ENCODE peak calls at places on chromosomes 11 and 22, in eight cellular contexts. I, R, V, T, Z, D, W and N are unnamed samples.

GRCh38 chr11:36724742-36725387 is 126.8 kb upstream of the RAG2 start:
- DNase-seq in I (no peak), R (no peak), V (no peak), T (no peak), Z (no peak), D (no peak), W (no peak), N (no peak)

GRCh38 chr22:45090364-45090960 is 73.3 kb upstream of the NUP50 start:
- DNase-seq in I (peak), R (peak), V (no peak), T (peak), Z (no peak), D (no peak), W (no peak), N (no peak)

GRCh38 chr11:126589492-126589803 is 234.0 kb downstream of the ST3GAL4 start:
- DNase-seq in I (peak), R (no peak), V (no peak), T (no peak), Z (no peak), D (no peak), W (no peak), N (no peak)

GRCh38 chr22:20524004-20524481 is 16.6 kb downstream of the MED15 start:
- DNase-seq in I (peak), R (no peak), V (no peak), T (no peak), Z (no peak), D (no peak), W (no peak), N (peak)

GRCh38 chr11:125270711-125271110 is 106.2 kb downstream of the PKNOX2 start:
- DNase-seq in I (no peak), R (peak), V (no peak), T (no peak), Z (no peak), D (no peak), W (no peak), N (no peak)

GRCh38 chr22:18988958-18989357 is 52.9 kb upstream of the PRODH start:
- DNase-seq in I (no peak), R (no peak), V (no peak), T (no peak), Z (no peak), D (no peak), W (no peak), N (no peak)

GRCh38 chr11:47589504-47590025 is 3.1 kb downstream of the FAM180B start:
- DNase-seq in I (no peak), R (no peak), V (no peak), T (no peak), Z (no peak), D (no peak), W (no peak), N (no peak)

GRCh38 chr22:32413715-32414114 is 1.7 kb upstream of the RTCB start:
- DNase-seq in I (peak), R (peak), V (no peak), T (no peak), Z (no peak), D (no peak), W (no peak), N (no peak)

GRCh38 chr22:27381960-27382742 is 419.4 kb downstream of the MN1 start:
- DNase-seq in I (no peak), R (no peak), V (no peak), T (peak), Z (no peak), D (no peak), W (no peak), N (no peak)

GRCh38 chr22:50180727-50181521 is 4.8 kb upstream of the TRABD start:
- DNase-seq in I (no peak), R (no peak), V (no peak), T (no peak), Z (no peak), D (no peak), W (no peak), N (no peak)

GRCh38 chr11:77064648-77065217 is 2.0 kb upstream of the CAPN5 start:
- DNase-seq in I (no peak), R (no peak), V (no peak), T (no peak), Z (no peak), D (no peak), W (no peak), N (no peak)

GRCh38 chr11:123308077-123308476 is 113.0 kb upstream of the CLMP start:
- DNase-seq in I (no peak), R (peak), V (no peak), T (no peak), Z (no peak), D (peak), W (no peak), N (no peak)

GRCh38 chr11:119189393-119189792 is 4.1 kb downstream of the NHERF4 start:
- DNase-seq in I (no peak), R (no peak), V (no peak), T (no peak), Z (no peak), D (no peak), W (no peak), N (no peak)

GRCh38 chr11:48020092-48020755 is 39.9 kb downstream of the PTPRJ start:
- DNase-seq in I (peak), R (no peak), V (peak), T (no peak), Z (no peak), D (no peak), W (no peak), N (no peak)

GRCh38 chr11:24622262-24622661 is 125.4 kb downstream of the LUZP2 start:
- DNase-seq in I (no peak), R (no peak), V (no peak), T (no peak), Z (no peak), D (no peak), W (no peak), N (no peak)

GRCh38 chr22:50697667-50698506 is 25.3 kb downstream of the SHANK3 start:
- DNase-seq in I (no peak), R (no peak), V (no peak), T (no peak), Z (no peak), D (no peak), W (peak), N (no peak)

GRCh38 chr22:40703174-40703573 is 23.9 kb downstream of the MCHR1 start:
- DNase-seq in I (no peak), R (no peak), V (no peak), T (no peak), Z (no peak), D (no peak), W (no peak), N (no peak)

GRCh38 chr11:86063536-86063935 is 5.3 kb downstream of the PICALM start:
- DNase-seq in I (peak), R (no peak), V (no peak), T (no peak), Z (no peak), D (no peak), W (no peak), N (no peak)

GRCh38 chr11:88508808-88509581 is 171.5 kb upstream of the CTSC start:
- DNase-seq in I (peak), R (peak), V (no peak), T (peak), Z (no peak), D (no peak), W (peak), N (no peak)

GRCh38 chr11:107661656-107662055 is 50.2 kb downstream of the SLN start:
- DNase-seq in I (no peak), R (no peak), V (no peak), T (no peak), Z (no peak), D (no peak), W (no peak), N (no peak)

GRCh38 chr11:60782393-60783140 is 2.6 kb upstream of the MS4A10 start:
- DNase-seq in I (no peak), R (no peak), V (no peak), T (no peak), Z (no peak), D (no peak), W (no peak), N (no peak)

GRCh38 chr11:124896071-124896750 is 1.5 kb downstream of the ROBO4 start:
- DNase-seq in I (no peak), R (no peak), V (no peak), T (no peak), Z (no peak), D (no peak), W (no peak), N (no peak)

GRCh38 chr11:120017582-120017981 is 120.3 kb downstream of the TRIM29 start:
- DNase-seq in I (no peak), R (no peak), V (no peak), T (no peak), Z (no peak), D (no peak), W (no peak), N (no peak)

GRCh38 chr11:76604652-76605241 is 65.8 kb downstream of the LRRC32 start:
- DNase-seq in I (no peak), R (peak), V (no peak), T (peak), Z (no peak), D (peak), W (peak), N (no peak)

GRCh38 chr22:44623771-44624510 is 78.1 kb upstream of the PRR5 start:
- DNase-seq in I (peak), R (peak), V (no peak), T (peak), Z (no peak), D (no peak), W (no peak), N (no peak)

GRCh38 chr22:37224757-37225420 is 12.6 kb upstream of the SSTR3 start:
- DNase-seq in I (no peak), R (no peak), V (no peak), T (no peak), Z (no peak), D (no peak), W (no peak), N (no peak)

GRCh38 chr11:62012451-62013265 is 45.2 kb upstream of the FTH1 start:
- DNase-seq in I (peak), R (peak), V (no peak), T (no peak), Z (no peak), D (no peak), W (no peak), N (no peak)

GRCh38 chr11:128776088-128776433 is 82.2 kb downstream of the FLI1 start:
- DNase-seq in I (no peak), R (no peak), V (no peak), T (no peak), Z (no peak), D (no peak), W (no peak), N (no peak)

GRCh38 chr11:43261775-43262174 is 50.0 kb upstream of the API5 start:
- DNase-seq in I (no peak), R (no peak), V (no peak), T (no peak), Z (no peak), D (no peak), W (no peak), N (no peak)

GRCh38 chr11:18721576-18722292 is 4.3 kb downstream of the IGSF22 start:
- DNase-seq in I (peak), R (peak), V (peak), T (peak), Z (no peak), D (peak), W (peak), N (no peak)

GRCh38 chr11:122671270-122671906 is 15.9 kb downstream of the UBASH3B start:
- DNase-seq in I (no peak), R (peak), V (no peak), T (no peak), Z (no peak), D (no peak), W (no peak), N (no peak)

GRCh38 chr11:96357794-96358193 is 14.8 kb upstream of the MAML2 start:
- DNase-seq in I (no peak), R (no peak), V (no peak), T (no peak), Z (no peak), D (no peak), W (no peak), N (no peak)

GRCh38 chr22:24436553-24436952 is 9.2 kb downstream of the ADORA2A start:
- DNase-seq in I (no peak), R (no peak), V (no peak), T (no peak), Z (no peak), D (no peak), W (no peak), N (no peak)

GRCh38 chr22:24440270-24440717 is 12.9 kb downstream of the ADORA2A start:
- DNase-seq in I (no peak), R (no peak), V (no peak), T (no peak), Z (no peak), D (no peak), W (no peak), N (no peak)

GRCh38 chr22:24435861-24436351 is 8.5 kb downstream of the ADORA2A start:
- DNase-seq in I (no peak), R (no peak), V (no peak), T (no peak), Z (no peak), D (no peak), W (no peak), N (no peak)

GRCh38 chr22:24437091-24437490 is 9.7 kb downstream of the ADORA2A start:
- DNase-seq in I (no peak), R (no peak), V (no peak), T (no peak), Z (no peak), D (no peak), W (no peak), N (no peak)

DNA sequence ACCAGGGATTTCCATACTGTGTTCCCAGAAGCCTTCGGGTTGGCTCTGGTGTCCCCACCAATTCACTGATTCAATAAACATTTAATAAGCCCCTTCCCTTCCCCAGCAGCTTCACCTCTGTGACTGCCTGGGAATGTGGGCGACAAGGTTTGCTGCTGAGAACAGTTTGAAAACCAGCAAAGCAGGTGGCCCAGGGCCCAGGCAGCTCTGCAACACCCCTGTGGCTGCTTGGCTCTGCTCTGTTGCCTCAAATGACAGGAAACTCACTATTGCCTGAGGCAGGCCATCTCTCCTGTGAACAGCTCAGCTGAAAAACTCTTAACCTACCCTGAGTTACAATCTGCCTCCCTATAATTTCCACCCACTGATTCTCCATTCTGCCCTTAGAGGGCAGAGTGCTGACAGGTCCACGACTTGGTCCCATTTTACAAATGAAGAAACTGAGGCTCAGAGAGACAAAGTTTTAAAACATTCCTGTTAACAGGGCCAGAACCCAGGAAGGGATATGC is 10.5 kb downstream of the ADORA2A start:
- DNase-seq in I (peak), R (no peak), V (no peak), T (no peak), Z (no peak), D (no peak), W (no peak), N (peak)
- TF ChIP-seq CTCF in I (no peak), R (no peak), V (no peak), T (peak), Z (no peak), D (peak), W (no peak), N (peak)

GRCh38 chr11:64788321-64789215 is 10.2 kb upstream of the SF1 start:
- DNase-seq in I (no peak), R (no peak), V (no peak), T (no peak), Z (no peak), D (no peak), W (no peak), N (no peak)

GRCh38 chr11:64786308-64786707 is 8.0 kb upstream of the SF1 start:
- DNase-seq in I (no peak), R (no peak), V (no peak), T (no peak), Z (no peak), D (no peak), W (no peak), N (no peak)

GRCh38 chr11:64784813-64785581 is 6.7 kb upstream of the SF1 start:
- DNase-seq in I (no peak), R (no peak), V (no peak), T (no peak), Z (no peak), D (no peak), W (no peak), N (no peak)

GRCh38 chr11:64789331-64790204 is 11.2 kb upstream of the SF1 start:
- DNase-seq in I (no peak), R (no peak), V (no peak), T (no peak), Z (no peak), D (no peak), W (no peak), N (no peak)

DNA sequence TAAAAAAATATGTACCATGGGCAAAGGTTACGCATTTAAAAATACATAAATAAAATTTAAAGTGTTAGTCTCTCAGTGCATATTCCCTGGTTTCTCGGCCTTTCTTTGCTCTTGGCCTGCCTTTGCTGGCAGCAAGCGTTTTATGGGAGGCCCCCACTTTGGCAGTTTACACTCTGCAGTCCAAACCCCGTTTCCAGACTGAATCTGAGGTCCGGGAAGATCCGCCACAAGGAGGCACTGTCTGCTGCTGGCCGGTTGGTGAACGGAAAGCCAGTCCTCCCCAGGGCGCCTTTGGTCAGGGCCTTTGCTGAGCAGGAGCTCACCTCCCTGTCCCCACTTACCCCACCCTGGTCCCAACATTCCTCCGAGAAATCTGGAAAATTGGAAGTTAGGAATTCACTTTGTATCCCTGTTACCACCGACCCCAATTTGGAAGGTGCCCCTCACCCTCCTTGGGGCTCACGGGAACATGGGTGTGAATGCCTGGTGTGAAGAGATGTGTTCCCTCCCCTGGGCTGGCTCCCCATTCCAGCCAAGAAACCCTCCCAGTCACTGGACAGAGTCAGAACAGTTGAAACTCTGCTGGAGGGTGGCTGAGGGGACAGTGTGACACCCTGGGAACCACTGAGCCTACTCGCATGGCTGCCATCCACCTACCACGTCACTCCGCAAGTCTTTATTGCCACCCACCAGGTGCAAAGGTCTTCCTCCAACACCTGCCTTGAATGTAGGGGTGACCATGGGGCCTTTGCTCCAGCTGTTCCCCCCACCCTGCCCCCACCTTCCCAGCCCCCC is 9.4 kb upstream of the SF1 start:
- DNase-seq in I (peak), R (peak), V (peak), T (peak), Z (no peak), D (no peak), W (peak), N (no peak)
- TF ChIP-seq CTCF in I (peak), R (peak), V (peak), T (peak), Z (peak), D (peak), W (peak), N (peak)

GRCh38 chr11:79291948-79292347 is 148.9 kb downstream of the TENM4 start:
- DNase-seq in I (no peak), R (no peak), V (no peak), T (no peak), Z (no peak), D (no peak), W (no peak), N (no peak)
- TF ChIP-seq CTCF in I (no peak), R (no peak), V (no peak), T (no peak), Z (no peak), D (no peak), W (no peak), N (no peak)

DNA sequence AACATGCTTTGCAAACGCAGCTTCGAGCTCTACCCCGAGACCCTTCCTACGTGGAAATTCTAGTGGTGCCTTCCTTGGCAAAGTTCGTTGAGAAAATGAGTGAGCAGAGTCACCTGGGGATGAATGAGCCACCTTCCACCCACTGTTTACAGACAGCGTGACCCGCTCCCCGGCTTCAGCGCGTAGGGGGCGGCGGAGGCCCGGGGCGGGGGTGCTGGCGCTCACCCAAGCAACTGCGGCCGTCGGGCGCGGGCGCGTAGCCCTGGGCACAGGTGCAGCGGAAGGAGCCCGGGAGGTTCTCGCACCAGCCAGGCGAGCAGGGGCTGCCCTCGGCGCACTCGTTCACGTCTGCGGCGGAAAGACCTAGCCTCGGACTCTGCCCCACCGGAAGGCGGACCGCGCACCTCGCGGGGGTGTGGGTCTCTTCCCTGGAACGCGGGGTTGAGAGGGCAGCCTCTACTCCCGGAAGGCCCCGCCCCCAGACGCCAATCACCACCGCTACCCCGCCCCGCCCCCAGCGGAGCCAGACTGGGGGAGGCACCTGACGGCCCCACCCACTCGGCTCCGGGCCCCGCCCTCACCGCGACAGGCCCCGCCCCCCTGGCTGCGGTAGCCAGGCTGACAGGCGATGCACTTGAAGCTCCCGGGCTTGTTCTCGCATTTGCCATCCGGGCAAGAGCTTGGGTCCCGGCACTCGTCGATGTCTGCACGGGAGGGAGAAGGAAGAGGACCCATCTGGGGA is 11.8 kb downstream of the LTBP3 start:
- DNase-seq in I (peak), R (no peak), V (peak), T (peak), Z (no peak), D (no peak), W (peak), N (no peak)
- TF ChIP-seq CTCF in I (no peak), R (no peak), V (no peak), T (no peak), Z (no peak), D (no peak), W (no peak), N (no peak)

DNA sequence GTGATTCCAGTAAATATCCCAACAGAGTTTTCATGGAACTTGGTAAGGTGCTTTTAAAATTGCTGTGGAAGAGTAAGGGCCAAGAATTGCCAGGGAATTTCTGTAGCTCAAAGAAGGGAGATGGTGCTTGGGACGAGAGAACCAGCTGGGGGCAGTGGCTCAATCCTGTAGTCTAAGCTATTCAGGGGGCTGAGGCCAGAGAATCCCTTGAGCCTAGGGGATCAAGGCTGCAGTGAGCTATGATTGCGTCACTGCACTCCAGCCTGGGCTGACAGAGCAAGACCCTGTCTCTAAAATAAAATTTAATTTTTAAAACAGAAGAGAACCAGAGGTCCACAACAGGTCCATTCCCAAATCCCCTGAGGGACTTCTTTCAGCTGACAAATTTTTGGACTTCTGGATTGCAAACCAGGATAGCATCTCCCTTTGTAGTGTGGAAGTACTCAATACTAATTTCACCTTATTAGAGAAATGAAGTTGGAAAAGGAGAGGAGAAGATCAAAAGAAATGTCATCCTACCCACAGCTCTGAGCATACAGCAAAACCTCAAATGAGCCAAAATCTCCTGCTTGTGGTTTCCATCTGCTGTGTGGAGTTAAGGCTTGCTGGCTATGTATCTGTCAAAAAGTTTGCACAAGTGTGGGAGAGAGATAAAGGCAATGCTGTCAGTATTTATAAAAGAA is 59.2 kb upstream of the CLPB start:
- DNase-seq in I (no peak), R (no peak), V (no peak), T (no peak), Z (no peak), D (no peak), W (no peak), N (no peak)
- TF ChIP-seq CTCF in I (no peak), R (no peak), V (no peak), T (peak), Z (no peak), D (no peak), W (no peak), N (no peak)